ENCODE peak calls at places on chromosomes 5 and 9, in six cellular contexts. G is effector memory CD8-positive, alpha-beta T cell; K is A673; S is activated T-cell treated with anti-CD3 and anti-CD28 coated beads, Interleukin-2, amount 50 U/mL, for 72 hours; L is A549; V is HT1080. N is an unnamed sample.

GRCh38 chr9:135010921-135011320 is 76.5 kb upstream of the OLFM1 start:
- DNase-seq in K (no peak), S (no peak), G (no peak), V (no peak), L (no peak), N (no peak)

GRCh38 chr5:177526191-177526590 is 9.4 kb upstream of the DDX41 start:
- DNase-seq in V (no peak), L (no peak), S (no peak), K (no peak), G (no peak), N (no peak)

GRCh38 chr9:21836437-21837161 is 34.2 kb downstream of the MTAP start:
- DNase-seq in S (peak), G (no peak), K (peak), L (no peak), V (no peak), N (peak)

GRCh38 chr9:133168432-133168831 is 4.7 kb upstream of the GBGT1 start:
- DNase-seq in V (no peak), L (no peak), G (no peak), S (no peak), K (no peak), N (peak)

GRCh38 chr9:133690111-133690561 is 48.0 kb downstream of the SARDH start:
- DNase-seq in L (no peak), V (no peak), S (no peak), K (no peak), G (no peak), N (peak)

GRCh38 chr5:12870870-12871539 is 966.8 kb upstream of the CTNND2 start:
- DNase-seq in G (no peak), V (no peak), K (no peak), S (no peak), L (no peak), N (no peak)

GRCh38 chr5:126674145-126674544 is 73.4 kb downstream of the PHAX start:
- DNase-seq in L (no peak), S (no peak), G (no peak), K (no peak), V (no peak), N (peak)

GRCh38 chr5:171899792-171900191 is 106.6 kb downstream of the FBXW11 start:
- DNase-seq in G (no peak), K (no peak), L (no peak), S (no peak), V (no peak), N (no peak)

GRCh38 chr5:32654427-32654826 is 56.7 kb upstream of the NPR3 start:
- DNase-seq in V (no peak), L (no peak), G (no peak), S (no peak), K (no peak), N (no peak)

GRCh38 chr5:115389074-115389798 is 92.8 kb upstream of the CCDC112 start:
- DNase-seq in S (no peak), V (no peak), G (no peak), L (no peak), K (no peak), N (no peak)

GRCh38 chr9:2691212-2691611 is 26.1 kb upstream of the KCNV2 start:
- DNase-seq in S (no peak), V (no peak), K (no peak), L (no peak), G (no peak), N (no peak)

GRCh38 chr5:7671420-7671819 is 179.5 kb downstream of the CFAP90 start:
- DNase-seq in L (no peak), K (peak), V (no peak), G (no peak), S (no peak), N (no peak)

GRCh38 chr5:171512397-171512796 is 93.0 kb downstream of the FGF18 start:
- DNase-seq in S (no peak), V (no peak), K (no peak), L (no peak), G (no peak), N (no peak)

GRCh38 chr5:139190125-139190524 is 8.0 kb downstream of the SIL1 start:
- DNase-seq in L (no peak), G (no peak), V (no peak), K (no peak), S (no peak), N (no peak)

GRCh38 chr9:116007824-116008223 is 145.8 kb upstream of the PAPPA start:
- DNase-seq in V (no peak), S (no peak), G (no peak), K (no peak), L (no peak), N (no peak)

GRCh38 chr5:14063117-14063516 is 80.0 kb upstream of the TRIO start:
- DNase-seq in S (no peak), L (no peak), K (no peak), G (no peak), V (peak), N (no peak)

GRCh38 chr5:96657068-96657467 is 5.1 kb upstream of the CAST start:
- DNase-seq in K (peak), L (peak), S (peak), V (peak), G (peak), N (peak)

GRCh38 chr9:84667571-84668203 is 1.8 kb upstream of the NTRK2 start:
- DNase-seq in K (peak), S (peak), V (no peak), G (no peak), L (peak), N (peak)

GRCh38 chr5:72633649-72634048 is 126.4 kb upstream of the ZNF366 start:
- DNase-seq in V (no peak), G (no peak), L (no peak), S (no peak), K (peak), N (no peak)

GRCh38 chr5:17157916-17158529 is 59.4 kb upstream of the BASP1 start:
- DNase-seq in G (no peak), S (no peak), K (no peak), L (no peak), V (no peak), N (no peak)

GRCh38 chr5:1668141-1668721 is 131.4 kb downstream of the MRPL36 start:
- DNase-seq in G (no peak), S (no peak), K (no peak), V (no peak), L (no peak), N (peak)

N was measured in DMS53.